ENCODE peak calls at places on chromosome 3, in ten cellular contexts. V is fibroblast of lung; Q is heart right ventricle; U is Peyer's patch; G is psoas muscle; X is ovary; E is mammary epithelial cell; O is endothelial cell of umbilical vein; R is neural progenitor cell; I is CD8-positive, alpha-beta T cell. P is an unnamed sample.

GRCh38 chr3:54859204-54859603 is 68.7 kb downstream of the LRTM1 start:
- DNase-seq in V (peak), Q (no peak), U (no peak), G (no peak), X (no peak), E (peak), O (no peak), R (no peak), I (no peak), P (no peak)

GRCh38 chr3:120642368-120642948 is 39.6 kb downstream of the HGD start:
- DNase-seq in V (peak), Q (no peak), U (no peak), G (no peak), X (no peak), E (no peak), O (peak), R (no peak), I (no peak), P (no peak)

GRCh38 chr3:167863811-167864558 is 128.5 kb downstream of the SERPINI1 start:
- DNase-seq in V (no peak), Q (peak), U (no peak), G (peak), X (no peak), E (no peak), O (no peak), R (no peak), I (no peak), P (no peak)

GRCh38 chr3:108008931-108009635 is 81.7 kb downstream of the CD47 start:
- DNase-seq in V (peak), Q (no peak), U (no peak), G (no peak), X (no peak), E (peak), O (peak), R (no peak), I (no peak), P (no peak)

GRCh38 chr3:74787008-74787407 is 172.5 kb upstream of the CNTN3 start:
- DNase-seq in V (no peak), Q (no peak), U (no peak), G (no peak), X (no peak), E (no peak), O (no peak), R (peak), I (no peak), P (no peak)

GRCh38 chr3:156341324-156341723 is 213.6 kb downstream of the SSR3 start:
- DNase-seq in V (no peak), Q (no peak), U (no peak), G (no peak), X (no peak), E (no peak), O (no peak), R (no peak), I (no peak), P (no peak)

GRCh38 chr3:170023165-170023564 is 14.6 kb upstream of the GPR160 start:
- DNase-seq in V (no peak), Q (no peak), U (no peak), G (no peak), X (no peak), E (no peak), O (no peak), R (no peak), I (no peak), P (no peak)

GRCh38 chr3:100311011-100311410 is 23.5 kb upstream of the NIT2 start:
- DNase-seq in V (no peak), Q (no peak), U (no peak), G (no peak), X (no peak), E (no peak), O (no peak), R (no peak), I (no peak), P (no peak)

GRCh38 chr3:25033407-25034029 is 394.5 kb upstream of the RARB start:
- DNase-seq in V (no peak), Q (peak), U (no peak), G (peak), X (no peak), E (peak), O (peak), R (peak), I (no peak), P (no peak)

GRCh38 chr3:139434764-139435291 is 41.5 kb downstream of the RBP2 start:
- DNase-seq in V (no peak), Q (peak), U (no peak), G (no peak), X (no peak), E (peak), O (no peak), R (no peak), I (no peak), P (no peak)

GRCh38 chr3:131596884-131597283 is 94.1 kb upstream of the MRPL3 start:
- DNase-seq in V (no peak), Q (no peak), U (no peak), G (no peak), X (no peak), E (peak), O (no peak), R (no peak), I (no peak), P (no peak)

GRCh38 chr3:152772622-152773021 is 62.3 kb upstream of the P2RY1 start:
- DNase-seq in V (no peak), Q (no peak), U (no peak), G (no peak), X (no peak), E (no peak), O (no peak), R (no peak), I (no peak), P (no peak)

GRCh38 chr3:125107861-125108567 is 52.2 kb upstream of the HEG1 start:
- DNase-seq in V (peak), Q (no peak), U (no peak), G (no peak), X (no peak), E (peak), O (peak), R (no peak), I (no peak), P (no peak)

GRCh38 chr3:133489466-133490085 is 83.9 kb upstream of the CDV3 start:
- DNase-seq in V (peak), Q (no peak), U (no peak), G (no peak), X (no peak), E (peak), O (no peak), R (no peak), I (no peak), P (no peak)

GRCh38 chr3:112297714-112298113 is 3.7 kb upstream of the SLC9C1 start:
- DNase-seq in V (no peak), Q (no peak), U (no peak), G (no peak), X (no peak), E (no peak), O (peak), R (no peak), I (no peak), P (no peak)

GRCh38 chr3:60080648-60081047 is 1030.8 kb upstream of the CFAP20DC start:
- DNase-seq in V (no peak), Q (no peak), U (no peak), G (no peak), X (no peak), E (no peak), O (no peak), R (no peak), I (no peak), P (no peak)

GRCh38 chr3:192212335-192212734 is 515.0 kb downstream of the FGF12 start:
- DNase-seq in V (no peak), Q (no peak), U (no peak), G (no peak), X (no peak), E (no peak), O (no peak), R (no peak), I (no peak), P (no peak)

GRCh38 chr3:69462022-69462825 is 76.3 kb upstream of the FRMD4B start:
- DNase-seq in V (no peak), Q (no peak), U (no peak), G (no peak), X (no peak), E (peak), O (no peak), R (no peak), I (no peak), P (no peak)

GRCh38 chr3:24508423-24508839 is 13.8 kb upstream of the THRB start:
- DNase-seq in V (peak), Q (no peak), U (no peak), G (no peak), X (no peak), E (peak), O (peak), R (no peak), I (no peak), P (no peak)

GRCh38 chr3:68007621-68008226 is 353.3 kb upstream of the SUCLG2 start:
- DNase-seq in V (no peak), Q (no peak), U (no peak), G (peak), X (no peak), E (no peak), O (no peak), R (peak), I (peak), P (no peak)

GRCh38 chr3:17800232-17800631 is 57.8 kb upstream of the TBC1D5 start:
- DNase-seq in V (peak), Q (no peak), U (no peak), G (no peak), X (no peak), E (peak), O (no peak), R (no peak), I (no peak), P (no peak)

GRCh38 chr3:42387802-42388651 is 22.4 kb downstream of the LYZL4 start:
- DNase-seq in V (no peak), Q (no peak), U (no peak), G (no peak), X (no peak), E (no peak), O (peak), R (no peak), I (peak), P (no peak)

GRCh38 chr3:113985526-113985925 is 37.7 kb downstream of the ZDHHC23 start:
- DNase-seq in V (no peak), Q (no peak), U (peak), G (no peak), X (no peak), E (no peak), O (no peak), R (peak), I (no peak), P (no peak)

GRCh38 chr3:159280326-159280725 is 478.5 kb downstream of the MFSD1 start:
- DNase-seq in V (no peak), Q (no peak), U (no peak), G (no peak), X (no peak), E (no peak), O (no peak), R (no peak), I (no peak), P (no peak)

GRCh38 chr3:65425880-65426279 is 612.8 kb downstream of the MAGI1 start:
- DNase-seq in V (no peak), Q (no peak), U (no peak), G (no peak), X (no peak), E (no peak), O (no peak), R (peak), I (no peak), P (no peak)

DNA sequence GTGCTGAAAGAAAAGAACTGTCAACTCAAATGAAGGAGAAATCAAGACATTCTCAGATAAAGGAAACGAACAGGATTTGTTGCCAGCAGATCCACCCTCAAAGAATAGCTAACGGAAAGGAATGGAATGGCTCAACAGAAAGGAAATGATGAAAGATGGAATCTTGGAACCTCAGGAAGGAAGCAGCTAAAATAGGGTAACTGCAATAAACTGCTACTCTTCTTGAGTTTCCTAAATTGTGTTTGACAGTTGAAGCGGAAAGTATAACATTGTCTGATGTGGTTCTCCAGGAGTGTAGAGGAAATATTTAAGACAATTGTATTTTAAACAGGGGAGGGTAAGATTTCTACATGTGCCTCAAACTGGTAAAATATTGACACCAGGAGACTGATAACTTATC is 22.1 kb downstream of the PRR23E start:
- DNase-seq in V (no peak), Q (no peak), U (no peak), G (no peak), X (no peak), E (no peak), O (no peak), R (peak), I (no peak), P (no peak)
- H3K4me3 ChIP-seq in V (no peak), Q (no peak), U (no peak), G (no peak), X (no peak), E (no peak), O (no peak), R (no peak), I (no peak), P (no peak)

GRCh38 chr3:179715582-179715981 is 62.7 kb downstream of the USP13 start:
- DNase-seq in V (no peak), Q (no peak), U (no peak), G (no peak), X (no peak), E (no peak), O (no peak), R (no peak), I (no peak), P (no peak)
- H3K27ac ChIP-seq in V (peak), Q (no peak), U (no peak), G (peak), X (no peak), E (no peak), O (no peak), R (no peak), I (no peak), P (no peak)

GRCh38 chr3:52679811-52680210 is 5.9 kb downstream of the PBRM1 start:
- DNase-seq in V (no peak), Q (no peak), U (no peak), G (no peak), X (no peak), E (peak), O (no peak), R (no peak), I (no peak), P (no peak)

GRCh38 chr3:52681610-52682009 is 4.1 kb downstream of the PBRM1 start:
- DNase-seq in V (no peak), Q (no peak), U (no peak), G (no peak), X (no peak), E (no peak), O (no peak), R (no peak), I (no peak), P (no peak)

GRCh38 chr3:52683611-52684010 is 2.1 kb downstream of the PBRM1 start:
- DNase-seq in V (no peak), Q (peak), U (no peak), G (no peak), X (no peak), E (no peak), O (no peak), R (no peak), I (no peak), P (no peak)

GRCh38 chr3:52684184-52684583 is 1.5 kb downstream of the PBRM1 start:
- DNase-seq in V (no peak), Q (no peak), U (no peak), G (no peak), X (no peak), E (no peak), O (no peak), R (no peak), I (no peak), P (no peak)

DNA sequence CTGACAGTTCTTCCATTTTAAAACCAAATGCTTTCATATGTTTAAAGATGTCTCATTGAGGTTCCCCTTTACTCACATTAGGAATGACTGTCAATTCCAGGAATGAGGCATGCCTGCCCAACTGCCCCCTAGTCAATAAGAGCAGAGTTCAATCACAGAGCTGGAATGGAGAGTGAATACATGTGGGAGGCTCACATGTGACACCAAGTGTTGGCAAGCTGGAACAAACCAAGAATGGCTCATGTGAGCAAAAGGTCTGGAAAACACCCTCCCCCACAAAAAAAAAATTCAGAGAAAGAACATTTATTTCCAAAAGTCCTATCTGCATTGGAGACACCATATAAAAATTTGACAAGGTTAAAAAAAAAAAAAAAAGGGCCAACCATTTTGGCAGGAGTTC is 3.7 kb downstream of the PBRM1 start:
- DNase-seq in V (peak), Q (no peak), U (no peak), G (no peak), X (peak), E (peak), O (peak), R (peak), I (no peak), P (no peak)
- TF ChIP-seq CTCF in V (no peak), Q (no peak), U (no peak), G (no peak), X (no peak), E (peak), O (no peak), R (no peak), I (no peak), P (no peak)

DNA sequence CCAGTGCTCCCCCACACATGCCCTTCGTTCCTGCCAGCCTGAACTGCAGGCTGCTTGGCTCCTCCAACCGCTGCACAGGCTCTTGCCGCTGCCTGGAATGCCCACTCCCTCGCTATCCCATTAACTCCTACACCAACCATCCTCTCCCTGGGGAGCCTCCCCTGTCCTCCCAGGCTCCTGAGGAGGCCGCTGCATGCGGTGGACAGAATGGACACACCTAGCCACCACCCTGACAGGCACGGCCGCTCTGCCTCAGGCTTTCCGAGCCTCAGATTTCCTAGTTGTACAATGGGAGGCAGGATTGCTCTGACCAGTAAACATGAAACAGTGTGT is 2.3 kb downstream of the PLXNB1 start:
- DNase-seq in V (no peak), Q (no peak), U (no peak), G (no peak), X (no peak), E (no peak), O (no peak), R (no peak), I (no peak), P (no peak)
- H3K4me3 ChIP-seq in V (peak), Q (peak), U (peak), G (peak), X (peak), E (peak), O (no peak), R (peak), I (no peak), P (peak)